ENCODE peak calls at places on chromosomes 3 and 15, in nine cellular contexts. One of them, this sample, is unnamed.

GRCh38 chr15:74428442-74428787 is 5.3 kb downstream of the SEMA7A start:
- DNase-seq in Kasumi-1: no peak
- DNase-seq in RCC 7860: no peak
- DNase-seq in WTC11: no peak
- DNase-seq in NCI-H1694: no peak
- DNase-seq in aorta: no peak
- DNase-seq in hypothalamus: no peak
- DNase-seq in cardiac septum: no peak
- DNase-seq in germinal center: no peak
- DNase-seq in this sample: no peak

GRCh38 chr3:61855211-61855610 is 293.8 kb downstream of the PTPRG start:
- DNase-seq in cardiac septum: no peak
- DNase-seq in germinal center: no peak
- DNase-seq in hypothalamus: no peak
- DNase-seq in RCC 7860: no peak
- DNase-seq in NCI-H1694: no peak
- DNase-seq in aorta: no peak
- DNase-seq in WTC11: no peak
- DNase-seq in Kasumi-1: no peak
- DNase-seq in this sample: no peak

GRCh38 chr3:66199089-66199473 is 21.7 kb upstream of the SLC25A26 start:
- DNase-seq in germinal center: no peak
- DNase-seq in hypothalamus: no peak
- DNase-seq in aorta: no peak
- DNase-seq in RCC 7860: no peak
- DNase-seq in cardiac septum: no peak
- DNase-seq in Kasumi-1: no peak
- DNase-seq in WTC11: no peak
- DNase-seq in NCI-H1694: no peak
- DNase-seq in this sample: no peak

GRCh38 chr3:77489216-77489615 is 449.3 kb downstream of the ROBO2 start:
- DNase-seq in WTC11: no peak
- DNase-seq in NCI-H1694: no peak
- DNase-seq in cardiac septum: no peak
- DNase-seq in aorta: no peak
- DNase-seq in hypothalamus: no peak
- DNase-seq in Kasumi-1: no peak
- DNase-seq in RCC 7860: no peak
- DNase-seq in germinal center: no peak
- DNase-seq in this sample: no peak

GRCh38 chr3:160637081-160637480 is 39.9 kb upstream of the ARL14 start:
- DNase-seq in cardiac septum: no peak
- DNase-seq in germinal center: no peak
- DNase-seq in aorta: no peak
- DNase-seq in WTC11: no peak
- DNase-seq in hypothalamus: no peak
- DNase-seq in NCI-H1694: no peak
- DNase-seq in Kasumi-1: no peak
- DNase-seq in RCC 7860: no peak
- DNase-seq in this sample: no peak

GRCh38 chr15:71136159-71137137 is 21.2 kb downstream of the THSD4 start:
- DNase-seq in RCC 7860: peak
- DNase-seq in cardiac septum: no peak
- DNase-seq in aorta: peak
- DNase-seq in WTC11: no peak
- DNase-seq in germinal center: no peak
- DNase-seq in Kasumi-1: no peak
- DNase-seq in hypothalamus: no peak
- DNase-seq in NCI-H1694: no peak
- DNase-seq in this sample: no peak

GRCh38 chr15:37585966-37586656 is 348.3 kb upstream of the TMCO5A start:
- DNase-seq in hypothalamus: no peak
- DNase-seq in germinal center: no peak
- DNase-seq in NCI-H1694: no peak
- DNase-seq in Kasumi-1: no peak
- DNase-seq in RCC 7860: no peak
- DNase-seq in aorta: no peak
- DNase-seq in WTC11: no peak
- DNase-seq in cardiac septum: no peak
- DNase-seq in this sample: no peak

GRCh38 chr15:64806509-64806908 is 18.9 kb downstream of the PIF1 start:
- DNase-seq in hypothalamus: no peak
- DNase-seq in WTC11: no peak
- DNase-seq in aorta: no peak
- DNase-seq in cardiac septum: no peak
- DNase-seq in RCC 7860: no peak
- DNase-seq in Kasumi-1: no peak
- DNase-seq in NCI-H1694: no peak
- DNase-seq in germinal center: no peak
- DNase-seq in this sample: no peak

GRCh38 chr3:19264424-19264823 is 116.1 kb downstream of the KCNH8 start:
- DNase-seq in WTC11: no peak
- DNase-seq in RCC 7860: no peak
- DNase-seq in cardiac septum: no peak
- DNase-seq in germinal center: peak
- DNase-seq in aorta: no peak
- DNase-seq in Kasumi-1: no peak
- DNase-seq in hypothalamus: no peak
- DNase-seq in NCI-H1694: no peak
- DNase-seq in this sample: no peak

GRCh38 chr3:159266779-159267178 is 464.9 kb downstream of the MFSD1 start:
- DNase-seq in aorta: no peak
- DNase-seq in RCC 7860: no peak
- DNase-seq in hypothalamus: peak
- DNase-seq in NCI-H1694: peak
- DNase-seq in WTC11: peak
- DNase-seq in Kasumi-1: peak
- DNase-seq in cardiac septum: no peak
- DNase-seq in germinal center: peak
- DNase-seq in this sample: peak

GRCh38 chr3:95302044-95302443 is 1239.2 kb downstream of the NSUN3 start:
- DNase-seq in RCC 7860: peak
- DNase-seq in hypothalamus: no peak
- DNase-seq in germinal center: no peak
- DNase-seq in NCI-H1694: no peak
- DNase-seq in aorta: no peak
- DNase-seq in Kasumi-1: no peak
- DNase-seq in cardiac septum: no peak
- DNase-seq in WTC11: no peak
- DNase-seq in this sample: peak

GRCh38 chr3:191238321-191238817 is 39.3 kb downstream of the OSTN start:
- DNase-seq in aorta: no peak
- DNase-seq in cardiac septum: no peak
- DNase-seq in NCI-H1694: no peak
- DNase-seq in WTC11: no peak
- DNase-seq in germinal center: no peak
- DNase-seq in hypothalamus: no peak
- DNase-seq in Kasumi-1: no peak
- DNase-seq in RCC 7860: no peak
- DNase-seq in this sample: no peak

GRCh38 chr3:111252795-111253194 is 181.2 kb downstream of the NECTIN3 start:
- DNase-seq in aorta: no peak
- DNase-seq in RCC 7860: peak
- DNase-seq in Kasumi-1: no peak
- DNase-seq in hypothalamus: peak
- DNase-seq in NCI-H1694: no peak
- DNase-seq in germinal center: no peak
- DNase-seq in WTC11: no peak
- DNase-seq in cardiac septum: no peak
- DNase-seq in this sample: peak

GRCh38 chr3:58134468-58134867 is 76.3 kb downstream of the DNASE1L3 start:
- DNase-seq in cardiac septum: no peak
- DNase-seq in Kasumi-1: no peak
- DNase-seq in NCI-H1694: no peak
- DNase-seq in hypothalamus: no peak
- DNase-seq in RCC 7860: no peak
- DNase-seq in WTC11: no peak
- DNase-seq in germinal center: no peak
- DNase-seq in aorta: no peak
- DNase-seq in this sample: no peak

GRCh38 chr3:133188996-133189395 is 150.8 kb downstream of the TMEM108 start:
- DNase-seq in Kasumi-1: no peak
- DNase-seq in cardiac septum: no peak
- DNase-seq in NCI-H1694: no peak
- DNase-seq in WTC11: no peak
- DNase-seq in germinal center: no peak
- DNase-seq in aorta: no peak
- DNase-seq in hypothalamus: no peak
- DNase-seq in RCC 7860: no peak
- DNase-seq in this sample: no peak

GRCh38 chr15:76134537-76134936 is 74.8 kb downstream of the TMEM266 start:
- DNase-seq in aorta: no peak
- DNase-seq in germinal center: no peak
- DNase-seq in RCC 7860: no peak
- DNase-seq in cardiac septum: no peak
- DNase-seq in hypothalamus: no peak
- DNase-seq in Kasumi-1: no peak
- DNase-seq in NCI-H1694: no peak
- DNase-seq in WTC11: no peak
- DNase-seq in this sample: no peak

GRCh38 chr3:11718582-11719405 is 75.1 kb upstream of the VGLL4 start:
- DNase-seq in cardiac septum: no peak
- DNase-seq in hypothalamus: peak
- DNase-seq in WTC11: peak
- DNase-seq in aorta: peak
- DNase-seq in Kasumi-1: peak
- DNase-seq in germinal center: peak
- DNase-seq in RCC 7860: peak
- DNase-seq in NCI-H1694: no peak
- DNase-seq in this sample: peak

GRCh38 chr15:85168642-85169173 is 187.1 kb downstream of the PDE8A start:
- DNase-seq in hypothalamus: no peak
- DNase-seq in WTC11: peak
- DNase-seq in cardiac septum: no peak
- DNase-seq in NCI-H1694: peak
- DNase-seq in germinal center: peak
- DNase-seq in RCC 7860: no peak
- DNase-seq in Kasumi-1: peak
- DNase-seq in aorta: no peak
- DNase-seq in this sample: peak

GRCh38 chr3:139520028-139520737 is 19.4 kb downstream of the RBP1 start:
- DNase-seq in germinal center: peak
- DNase-seq in Kasumi-1: no peak
- DNase-seq in aorta: no peak
- DNase-seq in cardiac septum: no peak
- DNase-seq in WTC11: peak
- DNase-seq in RCC 7860: no peak
- DNase-seq in hypothalamus: peak
- DNase-seq in NCI-H1694: no peak
- DNase-seq in this sample: peak

GRCh38 chr3:76949033-76949432 is 90.9 kb upstream of the ROBO2 start:
- DNase-seq in germinal center: no peak
- DNase-seq in NCI-H1694: no peak
- DNase-seq in aorta: no peak
- DNase-seq in hypothalamus: no peak
- DNase-seq in WTC11: no peak
- DNase-seq in RCC 7860: no peak
- DNase-seq in Kasumi-1: no peak
- DNase-seq in cardiac septum: no peak
- DNase-seq in this sample: no peak

GRCh38 chr15:78109156-78109555 is 16.8 kb downstream of the SH2D7 start:
- DNase-seq in Kasumi-1: no peak
- DNase-seq in cardiac septum: no peak
- DNase-seq in aorta: no peak
- DNase-seq in RCC 7860: no peak
- DNase-seq in NCI-H1694: no peak
- DNase-seq in hypothalamus: no peak
- DNase-seq in germinal center: no peak
- DNase-seq in WTC11: no peak
- DNase-seq in this sample: no peak

GRCh38 chr3:157134620-157135191 is 25.2 kb downstream of the CCNL1 start:
- DNase-seq in NCI-H1694: no peak
- DNase-seq in WTC11: no peak
- DNase-seq in hypothalamus: peak
- DNase-seq in cardiac septum: no peak
- DNase-seq in Kasumi-1: no peak
- DNase-seq in aorta: no peak
- DNase-seq in RCC 7860: no peak
- DNase-seq in germinal center: no peak
- DNase-seq in this sample: no peak

GRCh38 chr3:127590282-127590592 is 296 bp downstream of the TPRA1 start:
- DNase-seq in cardiac septum: no peak
- DNase-seq in WTC11: no peak
- DNase-seq in NCI-H1694: no peak
- DNase-seq in aorta: no peak
- DNase-seq in germinal center: peak
- DNase-seq in hypothalamus: no peak
- DNase-seq in Kasumi-1: no peak
- DNase-seq in RCC 7860: no peak
- DNase-seq in this sample: no peak

GRCh38 chr15:63915209-63915887 is 81.6 kb upstream of the HERC1 start:
- DNase-seq in germinal center: no peak
- DNase-seq in hypothalamus: no peak
- DNase-seq in NCI-H1694: no peak
- DNase-seq in cardiac septum: no peak
- DNase-seq in WTC11: no peak
- DNase-seq in Kasumi-1: no peak
- DNase-seq in aorta: no peak
- DNase-seq in RCC 7860: no peak
- DNase-seq in this sample: peak

GRCh38 chr15:58330836-58331561 is 100.8 kb upstream of the LIPC start:
- DNase-seq in RCC 7860: no peak
- DNase-seq in hypothalamus: no peak
- DNase-seq in cardiac septum: no peak
- DNase-seq in Kasumi-1: no peak
- DNase-seq in aorta: no peak
- DNase-seq in NCI-H1694: no peak
- DNase-seq in germinal center: no peak
- DNase-seq in WTC11: no peak
- DNase-seq in this sample: no peak

GRCh38 chr3:72907131-72907697 is 19.4 kb downstream of the GXYLT2 start:
- DNase-seq in germinal center: no peak
- DNase-seq in Kasumi-1: no peak
- DNase-seq in cardiac septum: no peak
- DNase-seq in hypothalamus: peak
- DNase-seq in NCI-H1694: no peak
- DNase-seq in WTC11: no peak
- DNase-seq in RCC 7860: no peak
- DNase-seq in aorta: no peak
- DNase-seq in this sample: no peak

GRCh38 chr3:24640330-24640877 is 145.8 kb upstream of the THRB start:
- DNase-seq in aorta: no peak
- DNase-seq in NCI-H1694: no peak
- DNase-seq in WTC11: no peak
- DNase-seq in germinal center: no peak
- DNase-seq in RCC 7860: peak
- DNase-seq in Kasumi-1: peak
- DNase-seq in hypothalamus: peak
- DNase-seq in cardiac septum: no peak
- DNase-seq in this sample: peak

GRCh38 chr15:90214553-90215205 is 13.5 kb downstream of the SEMA4B start:
- DNase-seq in RCC 7860: no peak
- DNase-seq in cardiac septum: peak
- DNase-seq in NCI-H1694: no peak
- DNase-seq in WTC11: no peak
- DNase-seq in germinal center: peak
- DNase-seq in hypothalamus: no peak
- DNase-seq in Kasumi-1: no peak
- DNase-seq in aorta: peak
- DNase-seq in this sample: peak

GRCh38 chr3:88589131-88589530 is 439.4 kb downstream of the C3orf38 start:
- DNase-seq in NCI-H1694: no peak
- DNase-seq in Kasumi-1: no peak
- DNase-seq in WTC11: no peak
- DNase-seq in aorta: no peak
- DNase-seq in hypothalamus: no peak
- DNase-seq in RCC 7860: no peak
- DNase-seq in germinal center: no peak
- DNase-seq in cardiac septum: no peak
- DNase-seq in this sample: no peak

GRCh38 chr3:120416868-120417267 is 33.9 kb downstream of the FSTL1 start:
- DNase-seq in RCC 7860: no peak
- DNase-seq in cardiac septum: no peak
- DNase-seq in aorta: no peak
- DNase-seq in WTC11: no peak
- DNase-seq in germinal center: no peak
- DNase-seq in hypothalamus: peak
- DNase-seq in NCI-H1694: no peak
- DNase-seq in Kasumi-1: no peak
- DNase-seq in this sample: peak

GRCh38 chr3:732326-732928 is 360.4 kb upstream of the CNTN6 start:
- DNase-seq in WTC11: no peak
- DNase-seq in hypothalamus: no peak
- DNase-seq in Kasumi-1: no peak
- DNase-seq in germinal center: no peak
- DNase-seq in NCI-H1694: no peak
- DNase-seq in aorta: no peak
- DNase-seq in RCC 7860: no peak
- DNase-seq in cardiac septum: no peak
- DNase-seq in this sample: no peak